ENCODE peak calls at places on chromosomes 4 and X, in four cellular contexts. L is hepatocyte, I is fibroblast of lung, C is right lobe of liver. U is an unnamed sample.

GRCh38 chrX:111165902-111166301 is 69.9 kb downstream of the PAK3 start:
- DNase-seq in I (no peak), C (no peak), L (no peak), U (no peak)

GRCh38 chr4:72312032-72312650 is 256.9 kb downstream of the ADAMTS3 start:
- DNase-seq in I (peak; percentile 92), L (peak; percentile 55), C (peak; percentile 59), U (peak; percentile 37)

GRCh38 chr4:151129801-151130200 is 30.4 kb downstream of the RPS3A start:
- DNase-seq in I (no peak), L (no peak), C (no peak), U (no peak)

GRCh38 chr4:147461161-147461560 is 19.7 kb upstream of the EDNRA start:
- DNase-seq in L (no peak), I (peak; percentile 61), C (no peak), U (peak; percentile 56)

GRCh38 chr4:111650553-111651183 is 494.6 kb upstream of the FAM241A start:
- DNase-seq in L (no peak), C (no peak), I (no peak), U (no peak)

GRCh38 chr4:105246712-105247111 is 100.0 kb downstream of the TET2 start:
- DNase-seq in I (peak; percentile 80), C (no peak), L (no peak), U (peak; percentile 9)

GRCh38 chr4:151553874-151554273 is 144.9 kb downstream of the FHIP1A start:
- DNase-seq in L (no peak), C (no peak), I (no peak), U (no peak)

GRCh38 chr4:60450054-60450453 is 750.1 kb upstream of the ADGRL3 start:
- DNase-seq in L (no peak), I (no peak), C (no peak), U (no peak)

GRCh38 chrX:132837126-132837525 is 121.3 kb downstream of the HS6ST2 start:
- DNase-seq in L (peak; percentile 23), I (peak; percentile 86), C (no peak), U (no peak)

GRCh38 chr4:140673729-140674128 is 82.5 kb downstream of the TBC1D9 start:
- DNase-seq in I (peak; percentile 49), L (peak; percentile 26), C (no peak), U (no peak)

GRCh38 chr4:168537556-168537955 is 40.7 kb downstream of the PALLD start:
- DNase-seq in C (no peak), L (no peak), I (peak; percentile 58), U (no peak)

GRCh38 chr4:42562016-42562415 is 94.9 kb downstream of the ATP8A1 start:
- DNase-seq in I (no peak), C (no peak), L (no peak), U (no peak)

GRCh38 chr4:7929530-7929951 is 10.1 kb downstream of the AFAP1 start:
- DNase-seq in L (peak; percentile 53), C (no peak), I (no peak), U (no peak)

GRCh38 chr4:6509587-6509986 is 37.2 kb upstream of the PPP2R2C start:
- DNase-seq in I (peak; percentile 21), L (no peak), C (no peak), U (no peak)

U was measured in RKO.